ENCODE peak calls at places on chromosomes 5 and 9, in seven cellular contexts. S is putamen; K is NCI-H774; M is activated T-cell treated with anti-CD3 and anti-CD28 coated beads, Interleukin-2, amount 50 U/mL, for 4 hours; G is omental fat pad; Z is activated CD8-positive, alpha-beta memory T cell treated with anti-CD3 and anti-CD28 coated beads for 48 hours; V is activated CD4-positive, alpha-beta memory T cell treated with anti-CD3 and anti-CD28 coated beads, Interleukin-2, amount 10 ng/mL, durations not matched to agents 7 days and 5 days. U is an unnamed sample.

GRCh38 chr5:130868186-130868821 is 296.8 kb downstream of the HINT1 start:
- DNase-seq in S (no peak), K (no peak), M (no peak), G (no peak), Z (no peak), V (no peak), U (no peak)

GRCh38 chr5:89690331-89690730 is 719.2 kb downstream of the CETN3 start:
- DNase-seq in S (no peak), K (no peak), M (no peak), G (no peak), Z (no peak), V (no peak), U (no peak)

GRCh38 chr5:163509288-163510040 is 4.0 kb downstream of the MAT2B start:
- DNase-seq in S (no peak), K (no peak), M (no peak), G (no peak), Z (no peak), V (no peak), U (no peak)

GRCh38 chr9:4784403-4784802 is 8.3 kb upstream of the RCL1 start:
- DNase-seq in S (no peak), K (no peak), M (no peak), G (no peak), Z (no peak), V (no peak), U (no peak)

GRCh38 chr5:146388418-146388817 is 49.8 kb downstream of the POU4F3 start:
- DNase-seq in S (no peak), K (no peak), M (no peak), G (no peak), Z (no peak), V (no peak), U (no peak)

GRCh38 chr5:73908440-73908839 is 282.4 kb downstream of the ARHGEF28 start:
- DNase-seq in S (no peak), K (no peak), M (no peak), G (no peak), Z (no peak), V (no peak), U (no peak)

GRCh38 chr9:117757566-117757965 is 53.4 kb downstream of the TLR4 start:
- DNase-seq in S (no peak), K (peak), M (no peak), G (no peak), Z (no peak), V (no peak), U (no peak)

GRCh38 chr9:73050062-73050814 is 97.4 kb upstream of the ALDH1A1 start:
- DNase-seq in S (no peak), K (no peak), M (no peak), G (no peak), Z (no peak), V (no peak), U (no peak)

GRCh38 chr5:71932131-71932635 is 175.1 kb upstream of the MAP1B start:
- DNase-seq in S (no peak), K (no peak), M (no peak), G (no peak), Z (no peak), V (no peak), U (no peak)

GRCh38 chr5:113776832-113777525 is 263.5 kb downstream of the YTHDC2 start:
- DNase-seq in S (no peak), K (no peak), M (no peak), G (no peak), Z (no peak), V (no peak), U (no peak)

GRCh38 chr5:142977363-142978051 is 207.3 kb downstream of the ARHGAP26 start:
- DNase-seq in S (no peak), K (no peak), M (peak), G (no peak), Z (peak), V (peak), U (peak)

GRCh38 chr9:84323777-84324317 is 16.7 kb downstream of the SLC28A3 start:
- DNase-seq in S (no peak), K (no peak), M (no peak), G (no peak), Z (no peak), V (no peak), U (no peak)

GRCh38 chr5:135426102-135427082 is 20.8 kb downstream of the DCANP1 start:
- DNase-seq in S (no peak), K (no peak), M (no peak), G (no peak), Z (no peak), V (peak), U (peak)

GRCh38 chr9:91905958-91906585 is 44.0 kb downstream of the ROR2 start:
- DNase-seq in S (no peak), K (no peak), M (peak), G (no peak), Z (peak), V (peak), U (peak)

GRCh38 chr5:72649449-72649848 is 142.2 kb upstream of the ZNF366 start:
- DNase-seq in S (no peak), K (no peak), M (no peak), G (no peak), Z (no peak), V (no peak), U (no peak)

GRCh38 chr5:137706841-137707240 is 29.0 kb downstream of the KLHL3 start:
- DNase-seq in S (no peak), K (no peak), M (no peak), G (no peak), Z (no peak), V (no peak), U (no peak)

GRCh38 chr9:1050125-1050895 is at the start of gene DMRT2:
- DNase-seq in S (peak), K (peak), M (no peak), G (peak), Z (no peak), V (peak), U (no peak)

GRCh38 chr5:123512631-123513461 is 869 bp downstream of the CSNK1G3 start:
- DNase-seq in S (peak), K (no peak), M (peak), G (peak), Z (peak), V (peak), U (peak)

GRCh38 chr5:170070556-170071412 is 34.9 kb upstream of the FOXI1 start:
- DNase-seq in S (no peak), K (no peak), M (no peak), G (no peak), Z (no peak), V (no peak), U (no peak)

GRCh38 chr5:73743161-73743560 is 117.2 kb downstream of the ARHGEF28 start:
- DNase-seq in S (no peak), K (no peak), M (no peak), G (no peak), Z (no peak), V (no peak), U (no peak)

GRCh38 chr5:172943906-172944305 is 15.3 kb upstream of the RPL26L1 start:
- DNase-seq in S (no peak), K (no peak), M (no peak), G (no peak), Z (no peak), V (no peak), U (no peak)

GRCh38 chr9:120439147-120439546 is 140.8 kb downstream of the CDK5RAP2 start:
- DNase-seq in S (no peak), K (peak), M (no peak), G (no peak), Z (no peak), V (peak), U (no peak)

GRCh38 chr5:133407277-133407632 is 205.1 kb downstream of the FSTL4 start:
- DNase-seq in S (no peak), K (no peak), M (no peak), G (no peak), Z (no peak), V (no peak), U (no peak)

GRCh38 chr5:111574316-111574715 is 62.0 kb upstream of the STARD4 start:
- DNase-seq in S (no peak), K (no peak), M (no peak), G (no peak), Z (no peak), V (no peak), U (no peak)

GRCh38 chr5:154199671-154200220 is 9.2 kb downstream of the GALNT10 start:
- DNase-seq in S (no peak), K (no peak), M (no peak), G (no peak), Z (no peak), V (no peak), U (no peak)

GRCh38 chr9:133238851-133239532 is 29.9 kb upstream of the OBP2B start:
- DNase-seq in S (peak), K (no peak), M (peak), G (peak), Z (peak), V (peak), U (peak)

GRCh38 chr5:144203750-144204596 is 33.3 kb downstream of the KCTD16 start:
- DNase-seq in S (peak), K (peak), M (peak), G (no peak), Z (no peak), V (peak), U (peak)

GRCh38 chr5:174837919-174838902 is 113.8 kb downstream of the MSX2 start:
- DNase-seq in S (peak), K (peak), M (no peak), G (no peak), Z (no peak), V (no peak), U (no peak)

GRCh38 chr5:54889826-54890225 is 95.6 kb downstream of the ESM1 start:
- DNase-seq in S (no peak), K (no peak), M (no peak), G (no peak), Z (no peak), V (no peak), U (no peak)

GRCh38 chr5:127671218-127671617 is 22.3 kb downstream of the CTXN3 start:
- DNase-seq in S (no peak), K (no peak), M (no peak), G (no peak), Z (no peak), V (no peak), U (no peak)

GRCh38 chr9:87263291-87263690 is 234.4 kb upstream of the DAPK1 start:
- DNase-seq in S (no peak), K (no peak), M (no peak), G (no peak), Z (no peak), V (no peak), U (no peak)

GRCh38 chr9:114282104-114282485 is 40.8 kb upstream of the ORM1 start:
- DNase-seq in S (no peak), K (no peak), M (no peak), G (peak), Z (no peak), V (no peak), U (no peak)

U was measured in activated gamma-delta T cell treated with Interleukin-2 at 50 U/mL for 16 hours.